ENCODE peak calls at places on chromosome 4, in eight cellular contexts. One of them, this sample, is unnamed.
A peak's percentile ranks its signal among the peaks of the same experiment; 100 is the strongest.

GRCh38 chr4:107757860-107758476 is 37.9 kb upstream of the PAPSS1 start:
- DNase-seq in ovary: no peak
- DNase-seq in sigmoid colon: no peak
- DNase-seq in K562: peak; percentile 15
- DNase-seq in HepG2: peak; percentile 28
- DNase-seq in stomach: no peak
- DNase-seq in H1: no peak
- DNase-seq in GM12878: no peak
- DNase-seq in this sample: no peak

GRCh38 chr4:10762541-10762940 is 78.0 kb upstream of the CLNK start:
- DNase-seq in ovary: no peak
- DNase-seq in sigmoid colon: peak; percentile 65
- DNase-seq in K562: no peak
- DNase-seq in HepG2: no peak
- DNase-seq in stomach: no peak
- DNase-seq in H1: no peak
- DNase-seq in GM12878: no peak
- DNase-seq in this sample: no peak

GRCh38 chr4:180099962-180100361 is 2143.2 kb upstream of the TENM3 start:
- DNase-seq in ovary: no peak
- DNase-seq in sigmoid colon: no peak
- DNase-seq in K562: no peak
- DNase-seq in HepG2: no peak
- DNase-seq in stomach: no peak
- DNase-seq in H1: no peak
- DNase-seq in GM12878: no peak
- DNase-seq in this sample: no peak

GRCh38 chr4:109820563-109820962 is 5.0 kb downstream of the GAR1 start:
- DNase-seq in ovary: no peak
- DNase-seq in sigmoid colon: no peak
- DNase-seq in K562: no peak
- DNase-seq in HepG2: no peak
- DNase-seq in stomach: no peak
- DNase-seq in H1: no peak
- DNase-seq in GM12878: no peak
- DNase-seq in this sample: no peak

GRCh38 chr4:48943387-48943786 is 36.8 kb upstream of the OCIAD2 start:
- DNase-seq in ovary: no peak
- DNase-seq in sigmoid colon: no peak
- DNase-seq in K562: peak; percentile 21
- DNase-seq in HepG2: peak; percentile 22
- DNase-seq in stomach: no peak
- DNase-seq in H1: no peak
- DNase-seq in GM12878: no peak
- DNase-seq in this sample: no peak

GRCh38 chr4:11223261-11223660 is 205.4 kb downstream of the HS3ST1 start:
- DNase-seq in ovary: no peak
- DNase-seq in sigmoid colon: no peak
- DNase-seq in K562: no peak
- DNase-seq in HepG2: no peak
- DNase-seq in stomach: no peak
- DNase-seq in H1: no peak
- DNase-seq in GM12878: no peak
- DNase-seq in this sample: no peak

GRCh38 chr4:147994491-147995385 is 262.9 kb downstream of the ARHGAP10 start:
- DNase-seq in ovary: no peak
- DNase-seq in sigmoid colon: no peak
- DNase-seq in K562: no peak
- DNase-seq in HepG2: no peak
- DNase-seq in stomach: no peak
- DNase-seq in H1: no peak
- DNase-seq in GM12878: no peak
- DNase-seq in this sample: no peak

GRCh38 chr4:101230806-101231426 is 116.4 kb downstream of the PPP3CA start:
- DNase-seq in ovary: no peak
- DNase-seq in sigmoid colon: no peak
- DNase-seq in K562: no peak
- DNase-seq in HepG2: no peak
- DNase-seq in stomach: no peak
- DNase-seq in H1: no peak
- DNase-seq in GM12878: no peak
- DNase-seq in this sample: no peak

GRCh38 chr4:160825644-160826338 is 1338.0 kb downstream of the FSTL5 start:
- DNase-seq in ovary: no peak
- DNase-seq in sigmoid colon: no peak
- DNase-seq in K562: no peak
- DNase-seq in HepG2: no peak
- DNase-seq in stomach: no peak
- DNase-seq in H1: no peak
- DNase-seq in GM12878: no peak
- DNase-seq in this sample: no peak

GRCh38 chr4:53233396-53233795 is 132.5 kb downstream of the SCFD2 start:
- DNase-seq in ovary: no peak
- DNase-seq in sigmoid colon: no peak
- DNase-seq in K562: no peak
- DNase-seq in HepG2: no peak
- DNase-seq in stomach: no peak
- DNase-seq in H1: no peak
- DNase-seq in GM12878: no peak
- DNase-seq in this sample: no peak

GRCh38 chr4:165872443-165873297 is at the start of gene TLL1:
- DNase-seq in ovary: no peak
- DNase-seq in sigmoid colon: no peak
- DNase-seq in K562: no peak
- DNase-seq in HepG2: no peak
- DNase-seq in stomach: no peak
- DNase-seq in H1: no peak
- DNase-seq in GM12878: no peak
- DNase-seq in this sample: no peak

GRCh38 chr4:117560329-117560728 is 474.0 kb upstream of the NDST3 start:
- DNase-seq in ovary: no peak
- DNase-seq in sigmoid colon: no peak
- DNase-seq in K562: no peak
- DNase-seq in HepG2: no peak
- DNase-seq in stomach: no peak
- DNase-seq in H1: no peak
- DNase-seq in GM12878: no peak
- DNase-seq in this sample: no peak

GRCh38 chr4:5330339-5330738 is 279.1 kb downstream of the STK32B start:
- DNase-seq in ovary: no peak
- DNase-seq in sigmoid colon: no peak
- DNase-seq in K562: no peak
- DNase-seq in HepG2: no peak
- DNase-seq in stomach: no peak
- DNase-seq in H1: no peak
- DNase-seq in GM12878: no peak
- DNase-seq in this sample: no peak

GRCh38 chr4:67700119-67700873 is 659 bp downstream of the UBA6 start:
- DNase-seq in ovary: no peak
- DNase-seq in sigmoid colon: no peak
- DNase-seq in K562: peak; percentile 17
- DNase-seq in HepG2: no peak
- DNase-seq in stomach: no peak
- DNase-seq in H1: no peak
- DNase-seq in GM12878: no peak
- DNase-seq in this sample: no peak

GRCh38 chr4:62191446-62191845 is 991.3 kb downstream of the ADGRL3 start:
- DNase-seq in ovary: no peak
- DNase-seq in sigmoid colon: no peak
- DNase-seq in K562: no peak
- DNase-seq in HepG2: no peak
- DNase-seq in stomach: no peak
- DNase-seq in H1: no peak
- DNase-seq in GM12878: no peak
- DNase-seq in this sample: no peak

GRCh38 chr4:7031526-7032449 is 11.4 kb upstream of the TADA2B start:
- DNase-seq in ovary: no peak
- DNase-seq in sigmoid colon: no peak
- DNase-seq in K562: peak; percentile 93
- DNase-seq in HepG2: no peak
- DNase-seq in stomach: no peak
- DNase-seq in H1: no peak
- DNase-seq in GM12878: no peak
- DNase-seq in this sample: no peak

GRCh38 chr4:184097240-184097619 is 120.4 kb downstream of the ENPP6 start:
- DNase-seq in ovary: peak; percentile 71
- DNase-seq in sigmoid colon: peak; percentile 81
- DNase-seq in K562: peak; percentile 29
- DNase-seq in HepG2: no peak
- DNase-seq in stomach: peak; percentile 37
- DNase-seq in H1: peak; percentile 56
- DNase-seq in GM12878: no peak
- DNase-seq in this sample: peak; percentile 57

GRCh38 chr4:3270141-3270611 is 21.2 kb downstream of the MSANTD1 start:
- DNase-seq in ovary: no peak
- DNase-seq in sigmoid colon: peak; percentile 66
- DNase-seq in K562: no peak
- DNase-seq in HepG2: no peak
- DNase-seq in stomach: peak; percentile 16
- DNase-seq in H1: no peak
- DNase-seq in GM12878: no peak
- DNase-seq in this sample: no peak
- TF ChIP-seq EP300 in ovary: no peak
- TF ChIP-seq EP300 in sigmoid colon: no peak
- TF ChIP-seq EP300 in K562: no peak
- TF ChIP-seq EP300 in HepG2: no peak
- TF ChIP-seq EP300 in stomach: no peak
- TF ChIP-seq EP300 in H1: no peak
- TF ChIP-seq EP300 in GM12878: no peak
- TF ChIP-seq EP300 in this sample: no peak

GRCh38 chr4:128386761-128387599 is 99.4 kb upstream of the PGRMC2 start:
- DNase-seq in ovary: peak; percentile 94
- DNase-seq in sigmoid colon: peak; percentile 98
- DNase-seq in K562: peak; percentile 43
- DNase-seq in HepG2: no peak
- DNase-seq in stomach: peak; percentile 90
- DNase-seq in H1: no peak
- DNase-seq in GM12878: no peak
- DNase-seq in this sample: peak; percentile 79
- H3K4me1 ChIP-seq in ovary: peaks cover 14% of the 10 kb centered on the region
- H3K4me1 ChIP-seq in sigmoid colon: peaks cover 74% of the 10 kb centered on the region
- H3K4me1 ChIP-seq in K562: peaks cover 6% of the 10 kb centered on the region
- H3K4me1 ChIP-seq in HepG2: no peaks in the 10 kb centered on the region
- H3K4me1 ChIP-seq in stomach: peaks cover 41% of the 10 kb centered on the region
- H3K4me1 ChIP-seq in H1: peaks cover 3% of the 10 kb centered on the region
- H3K4me1 ChIP-seq in GM12878: no peaks in the 10 kb centered on the region
- H3K4me1 ChIP-seq in this sample: peaks cover 20% of the 10 kb centered on the region

GRCh38 chr4:3121110-3121509 is 46.6 kb downstream of the HTT start:
- DNase-seq in ovary: no peak
- DNase-seq in sigmoid colon: no peak
- DNase-seq in K562: no peak
- DNase-seq in HepG2: no peak
- DNase-seq in stomach: no peak
- DNase-seq in H1: no peak
- DNase-seq in GM12878: no peak
- DNase-seq in this sample: no peak
- H3K36me3 ChIP-seq in ovary: no peaks in the 10 kb centered on the region
- H3K36me3 ChIP-seq in sigmoid colon: peaks cover 10% of the 10 kb centered on the region
- H3K36me3 ChIP-seq in K562: peaks cover 22% of the 10 kb centered on the region
- H3K36me3 ChIP-seq in HepG2: peaks cover 24% of the 10 kb centered on the region
- H3K36me3 ChIP-seq in stomach: peaks cover 59% of the 10 kb centered on the region
- H3K36me3 ChIP-seq in H1: peaks cover 54% of the 10 kb centered on the region
- H3K36me3 ChIP-seq in GM12878: peaks cover 62% of the 10 kb centered on the region
- H3K36me3 ChIP-seq in this sample: peaks cover 16% of the 10 kb centered on the region

GRCh38 chr4:56953680-56954520 is 23.5 kb downstream of the NOA1 start:
- DNase-seq in ovary: no peak
- DNase-seq in sigmoid colon: no peak
- DNase-seq in K562: no peak
- DNase-seq in HepG2: no peak
- DNase-seq in stomach: no peak
- DNase-seq in H1: no peak
- DNase-seq in GM12878: no peak
- DNase-seq in this sample: no peak

GRCh38 chr4:56961107-56961500 is 16.3 kb downstream of the NOA1 start:
- DNase-seq in ovary: no peak
- DNase-seq in sigmoid colon: no peak
- DNase-seq in K562: no peak
- DNase-seq in HepG2: no peak
- DNase-seq in stomach: no peak
- DNase-seq in H1: no peak
- DNase-seq in GM12878: no peak
- DNase-seq in this sample: no peak

GRCh38 chr4:56959064-56959463 is 18.3 kb downstream of the NOA1 start:
- DNase-seq in ovary: no peak
- DNase-seq in sigmoid colon: no peak
- DNase-seq in K562: no peak
- DNase-seq in HepG2: no peak
- DNase-seq in stomach: no peak
- DNase-seq in H1: no peak
- DNase-seq in GM12878: no peak
- DNase-seq in this sample: no peak

DNA sequence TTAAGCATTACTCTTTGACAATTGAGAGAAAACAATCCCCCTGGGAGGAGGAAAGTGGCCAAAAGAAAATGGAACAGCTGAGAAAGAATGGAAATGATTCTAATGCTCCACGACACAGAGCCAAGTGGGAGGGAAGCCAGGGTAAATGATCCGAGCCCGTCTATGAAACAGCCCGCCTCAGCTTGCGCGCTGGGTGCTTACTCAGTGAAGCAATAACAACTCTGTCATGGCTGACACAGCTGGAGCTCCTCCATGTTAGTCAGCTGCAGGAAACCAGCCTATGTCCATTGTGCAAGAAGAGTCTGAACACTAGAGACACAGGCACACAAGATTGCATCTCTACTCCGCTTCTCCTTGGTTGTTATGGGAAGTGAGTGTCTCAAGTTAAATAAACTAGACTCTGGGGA is 19.3 kb downstream of the NOA1 start:
- DNase-seq in ovary: peak; percentile 84
- DNase-seq in sigmoid colon: peak; percentile 96
- DNase-seq in K562: peak; percentile 35
- DNase-seq in HepG2: no peak
- DNase-seq in stomach: peak; percentile 65
- DNase-seq in H1: no peak
- DNase-seq in GM12878: no peak
- DNase-seq in this sample: peak; percentile 68
- TF ChIP-seq EP300 in ovary: no peak
- TF ChIP-seq EP300 in sigmoid colon: no peak
- TF ChIP-seq EP300 in K562: no peak
- TF ChIP-seq EP300 in HepG2: no peak
- TF ChIP-seq EP300 in stomach: no peak
- TF ChIP-seq EP300 in H1: no peak
- TF ChIP-seq EP300 in GM12878: no peak
- TF ChIP-seq EP300 in this sample: no peak

GRCh38 chr4:128600996-128601857 is 208.3 kb upstream of the JADE1 start:
- DNase-seq in ovary: peak; percentile 90
- DNase-seq in sigmoid colon: peak; percentile 86
- DNase-seq in K562: peak; percentile 70
- DNase-seq in HepG2: peak; percentile 93
- DNase-seq in stomach: peak; percentile 73
- DNase-seq in H1: peak; percentile 44
- DNase-seq in GM12878: no peak
- DNase-seq in this sample: peak; percentile 65
- H3K4me1 ChIP-seq in ovary: peaks cover 25% of the 10 kb centered on the region
- H3K4me1 ChIP-seq in sigmoid colon: peaks cover 28% of the 10 kb centered on the region
- H3K4me1 ChIP-seq in K562: peaks cover 13% of the 10 kb centered on the region
- H3K4me1 ChIP-seq in HepG2: peaks cover 41% of the 10 kb centered on the region
- H3K4me1 ChIP-seq in stomach: peaks cover 49% of the 10 kb centered on the region
- H3K4me1 ChIP-seq in H1: no peaks in the 10 kb centered on the region
- H3K4me1 ChIP-seq in GM12878: no peaks in the 10 kb centered on the region
- H3K4me1 ChIP-seq in this sample: peaks cover 18% of the 10 kb centered on the region

This sample was measured in transverse colon.